ENCODE peak calls at places on chromosomes 1 and 21, in eight cellular contexts. L is endothelial cell; F is fibroblast of mammary gland; S is activated naive CD4-positive, alpha-beta T cell treated with Interleukin-2 at 50 U/mL for 16 hours; A is Jurkat, Clone E6-1; C is fibroblast of the conjunctiva; O is GM03348; V is neural crest cell. G is an unnamed sample.

GRCh38 chr1:231170875-231171274 is 9.0 kb downstream of the TRIM67 start:
- DNase-seq in L (no peak), F (no peak), S (no peak), A (peak), C (no peak), O (no peak), V (no peak), G (no peak)

GRCh38 chr1:228090613-228091081 is 8.1 kb downstream of the ARF1 start:
- DNase-seq in L (no peak), F (peak), S (no peak), A (no peak), C (no peak), O (no peak), V (no peak), G (peak)

GRCh38 chr1:22137006-22137720 is 5.7 kb downstream of the WNT4 start:
- DNase-seq in L (no peak), F (no peak), S (no peak), A (no peak), C (no peak), O (no peak), V (no peak), G (no peak)

GRCh38 chr1:172109357-172109756 is 268.1 kb downstream of the DNM3 start:
- DNase-seq in L (no peak), F (peak), S (no peak), A (no peak), C (peak), O (peak), V (no peak), G (no peak)

GRCh38 chr1:119687391-119688079 is 24.2 kb upstream of the PHGDH start:
- DNase-seq in L (no peak), F (peak), S (no peak), A (no peak), C (no peak), O (no peak), V (no peak), G (no peak)

GRCh38 chr1:24562625-24563024 is 6.7 kb downstream of the NCMAP start:
- DNase-seq in L (no peak), F (no peak), S (no peak), A (no peak), C (no peak), O (no peak), V (no peak), G (no peak)

GRCh38 chr1:111739984-111740765 is 980 bp upstream of the INKA2 start:
- DNase-seq in L (peak), F (peak), S (peak), A (no peak), C (no peak), O (peak), V (peak), G (no peak)

GRCh38 chr21:37873655-37874054 is 42.6 kb downstream of the KCNJ6 start:
- DNase-seq in L (no peak), F (no peak), S (no peak), A (no peak), C (no peak), O (no peak), V (no peak), G (no peak)

GRCh38 chr1:94792876-94793605 is 27.1 kb upstream of the SLC44A3 start:
- DNase-seq in L (no peak), F (peak), S (no peak), A (no peak), C (no peak), O (peak), V (no peak), G (no peak)

GRCh38 chr1:178273707-178274410 is 180.0 kb downstream of the RASAL2 start:
- DNase-seq in L (no peak), F (peak), S (no peak), A (no peak), C (no peak), O (no peak), V (no peak), G (no peak)

GRCh38 chr1:30715216-30715615 is 8.2 kb downstream of the MATN1 start:
- DNase-seq in L (no peak), F (no peak), S (peak), A (no peak), C (no peak), O (no peak), V (peak), G (peak)

GRCh38 chr1:145858238-145858936 is 494 bp downstream of the PIAS3 start:
- DNase-seq in L (peak), F (no peak), S (peak), A (peak), C (no peak), O (peak), V (peak), G (peak)

GRCh38 chr1:10860218-10860617 is 63.8 kb upstream of the CASZ1 start:
- DNase-seq in L (no peak), F (no peak), S (no peak), A (no peak), C (no peak), O (no peak), V (no peak), G (no peak)

GRCh38 chr1:182570611-182570970 is 18.5 kb downstream of the RNASEL start:
- DNase-seq in L (no peak), F (no peak), S (no peak), A (no peak), C (no peak), O (no peak), V (no peak), G (no peak)

GRCh38 chr1:225474986-225475820 is 47.4 kb upstream of the LBR start:
- DNase-seq in L (peak), F (peak), S (peak), A (no peak), C (peak), O (peak), V (peak), G (peak)

GRCh38 chr1:48697066-48697707 is 79.5 kb downstream of the BEND5 start:
- DNase-seq in L (peak), F (peak), S (peak), A (peak), C (no peak), O (peak), V (peak), G (peak)

GRCh38 chr1:115727706-115728249 is 40.7 kb downstream of the CASQ2 start:
- DNase-seq in L (no peak), F (peak), S (no peak), A (no peak), C (peak), O (peak), V (no peak), G (no peak)

GRCh38 chr1:80896957-80897356 is 903.8 kb upstream of the ADGRL2 start:
- DNase-seq in L (no peak), F (no peak), S (no peak), A (no peak), C (no peak), O (no peak), V (no peak), G (no peak)

GRCh38 chr1:227934476-227935313 is 13.0 kb downstream of the WNT9A start:
- DNase-seq in L (no peak), F (peak), S (peak), A (no peak), C (peak), O (peak), V (no peak), G (peak)

GRCh38 chr21:16353764-16354163 is 624.0 kb downstream of the USP25 start:
- DNase-seq in L (no peak), F (no peak), S (no peak), A (no peak), C (no peak), O (no peak), V (no peak), G (no peak)

GRCh38 chr1:53349369-53349705 is 21.5 kb upstream of the LRP8 start:
- DNase-seq in L (no peak), F (no peak), S (no peak), A (no peak), C (no peak), O (no peak), V (no peak), G (no peak)

GRCh38 chr1:199007423-199007822 is 368.6 kb downstream of the PTPRC start:
- DNase-seq in L (no peak), F (peak), S (no peak), A (no peak), C (no peak), O (no peak), V (no peak), G (no peak)

GRCh38 chr1:77465922-77466321 is 184.1 kb downstream of the AK5 start:
- DNase-seq in L (no peak), F (no peak), S (no peak), A (no peak), C (no peak), O (no peak), V (no peak), G (no peak)

GRCh38 chr1:81186271-81186670 is 614.5 kb upstream of the ADGRL2 start:
- DNase-seq in L (no peak), F (peak), S (no peak), A (no peak), C (no peak), O (peak), V (no peak), G (no peak)

GRCh38 chr21:14321042-14321441 is 61.9 kb downstream of the HSPA13 start:
- DNase-seq in L (no peak), F (peak), S (no peak), A (no peak), C (no peak), O (peak), V (no peak), G (no peak)

GRCh38 chr1:42012852-42013251 is 94.1 kb upstream of the HIVEP3 start:
- DNase-seq in L (no peak), F (no peak), S (no peak), A (no peak), C (no peak), O (no peak), V (no peak), G (no peak)

GRCh38 chr1:236128646-236129178 is 13.6 kb upstream of the GPR137B start:
- DNase-seq in L (no peak), F (no peak), S (no peak), A (no peak), C (no peak), O (peak), V (no peak), G (no peak)

GRCh38 chr1:158087320-158087927 is 93.3 kb upstream of the CD1D start:
- DNase-seq in L (peak), F (peak), S (peak), A (peak), C (peak), O (peak), V (peak), G (peak)

GRCh38 chr21:23218667-23219066 is 2220.5 kb downstream of the NCAM2 start:
- DNase-seq in L (no peak), F (no peak), S (no peak), A (no peak), C (no peak), O (no peak), V (no peak), G (no peak)

GRCh38 chr1:5744342-5744741 is 247.9 kb downstream of the NPHP4 start:
- DNase-seq in L (no peak), F (no peak), S (no peak), A (no peak), C (no peak), O (no peak), V (no peak), G (no peak)

GRCh38 chr1:64539279-64539678 is 69.3 kb downstream of the CACHD1 start:
- DNase-seq in L (no peak), F (no peak), S (no peak), A (no peak), C (no peak), O (no peak), V (no peak), G (no peak)